ENCODE peak calls at places on chromosomes 2 and 18, in ten cellular contexts. Q is IMR-90, I is foreskin fibroblast, N is GM12865, D is B cell, G is MCF 10A, O is transverse colon, H is BE2C, W is astrocyte, Z is Peyer's patch. K is an unnamed sample.

GRCh38 chr2:17592731-17593409 is 52.4 kb downstream of the VSNL1 start:
- DNase-seq in D (no peak), N (no peak), Q (no peak), W (no peak), G (peak), Z (no peak), H (no peak), O (no peak), I (no peak), K (no peak)

GRCh38 chr2:33223851-33224250 is 252.6 kb upstream of the RASGRP3 start:
- DNase-seq in O (no peak), H (no peak), D (no peak), Z (no peak), W (no peak), N (no peak), Q (no peak), G (no peak), I (no peak), K (no peak)

GRCh38 chr2:224952942-224953657 is 89.2 kb downstream of the DOCK10 start:
- DNase-seq in W (no peak), D (peak), I (no peak), G (no peak), Z (no peak), O (peak), Q (no peak), H (no peak), N (peak), K (no peak)

GRCh38 chr18:45386256-45386655 is 229.0 kb upstream of the SLC14A2 start:
- DNase-seq in G (peak), N (peak), D (no peak), I (no peak), W (no peak), Z (no peak), Q (peak), H (peak), O (peak), K (no peak)

GRCh38 chr2:213455316-213456008 is 171.2 kb downstream of the SPAG16 start:
- DNase-seq in O (no peak), Z (no peak), G (no peak), Q (no peak), I (no peak), W (no peak), H (peak), D (no peak), N (no peak), K (no peak)

GRCh38 chr18:9173770-9174233 is 37.2 kb downstream of the ANKRD12 start:
- DNase-seq in N (peak), D (no peak), W (no peak), H (no peak), G (no peak), O (no peak), Q (no peak), Z (no peak), I (no peak), K (no peak)

GRCh38 chr18:13375302-13376255 is 157.0 kb downstream of the LDLRAD4 start:
- DNase-seq in O (no peak), Z (no peak), Q (peak), G (peak), H (peak), N (peak), W (peak), I (peak), D (no peak), K (no peak)

GRCh38 chr2:33073018-33073417 is 126.3 kb downstream of the LTBP1 start:
- DNase-seq in W (no peak), O (no peak), Q (peak), I (no peak), Z (no peak), G (no peak), H (no peak), N (no peak), D (no peak), K (no peak)

GRCh38 chr2:223524066-223524465 is 78.1 kb downstream of the SCG2 start:
- DNase-seq in D (no peak), H (no peak), Z (no peak), W (no peak), Q (no peak), O (no peak), G (no peak), I (no peak), N (no peak), K (no peak)

GRCh38 chr2:12856934-12857660 is 140.4 kb downstream of the TRIB2 start:
- DNase-seq in H (no peak), I (peak), Z (no peak), O (no peak), D (no peak), G (peak), Q (peak), W (peak), N (peak), K (no peak)

GRCh38 chr2:222751821-222752719 is 80.6 kb downstream of the MOGAT1 start:
- DNase-seq in G (no peak), D (no peak), Z (no peak), O (no peak), Q (no peak), W (no peak), N (no peak), H (no peak), I (no peak), K (no peak)

GRCh38 chr2:75606851-75607798 is 39.5 kb upstream of the MRPL19 start:
- DNase-seq in H (no peak), Z (no peak), N (no peak), D (no peak), G (peak), O (no peak), Q (peak), I (no peak), W (peak), K (no peak)

GRCh38 chr18:12092398-12093229 is 1.0 kb upstream of the ANKRD62 start:
- DNase-seq in G (peak), Q (no peak), W (no peak), I (no peak), D (no peak), O (peak), Z (no peak), N (peak), H (no peak), K (no peak)

GRCh38 chr2:101775092-101775491 is 77.6 kb downstream of the MAP4K4 start:
- DNase-seq in I (no peak), H (no peak), G (no peak), Z (no peak), O (no peak), Q (peak), N (no peak), W (no peak), D (no peak), K (no peak)

GRCh38 chr2:73113634-73113958 is 848 bp upstream of the RAB11FIP5 start:
- DNase-seq in I (no peak), W (peak), D (no peak), G (no peak), N (no peak), Q (no peak), H (no peak), Z (no peak), O (no peak), K (no peak)

GRCh38 chr2:100247256-100248043 is 74.9 kb downstream of the LONRF2 start:
- DNase-seq in H (no peak), I (no peak), O (no peak), N (peak), W (no peak), D (peak), Z (no peak), Q (no peak), G (no peak), K (no peak)

GRCh38 chr18:36046898-36047297 is 20.5 kb downstream of the RPRD1A start:
- DNase-seq in I (no peak), D (no peak), N (no peak), W (no peak), H (no peak), O (no peak), Z (no peak), G (no peak), Q (no peak), K (no peak)

GRCh38 chr2:118981627-118982026 is 39.6 kb downstream of the MARCO start:
- DNase-seq in W (no peak), I (no peak), N (no peak), D (no peak), Z (no peak), H (no peak), O (no peak), G (no peak), Q (no peak), K (no peak)

GRCh38 chr18:74066018-74066417 is 81.6 kb downstream of the FBXO15 start:
- DNase-seq in Q (no peak), Z (no peak), W (no peak), N (no peak), G (no peak), H (no peak), D (no peak), O (no peak), I (no peak), K (no peak)

GRCh38 chr2:111930875-111931274 is 32.5 kb downstream of the MERTK start:
- DNase-seq in N (peak), D (no peak), H (no peak), Q (peak), O (no peak), Z (no peak), W (peak), G (peak), I (peak), K (no peak)

GRCh38 chr18:44922968-44923367 is 242.3 kb downstream of the SETBP1 start:
- DNase-seq in Z (no peak), W (peak), H (no peak), N (no peak), G (no peak), Q (no peak), I (peak), O (no peak), D (no peak), K (no peak)

GRCh38 chr2:12479042-12479601 is 237.6 kb upstream of the TRIB2 start:
- DNase-seq in G (peak), H (no peak), D (no peak), W (peak), N (no peak), Z (no peak), I (no peak), Q (peak), O (no peak), K (no peak)

GRCh38 chr18:49368876-49369440 is 91.5 kb downstream of the DYM start:
- DNase-seq in D (no peak), G (no peak), N (no peak), O (no peak), W (no peak), H (no peak), Q (no peak), I (no peak), Z (no peak), K (no peak)

GRCh38 chr2:135947483-135947882 is 37.9 kb downstream of the DARS1 start:
- DNase-seq in I (no peak), D (no peak), W (no peak), N (no peak), H (no peak), Q (no peak), Z (no peak), G (no peak), O (no peak), K (no peak)

GRCh38 chr2:164847966-164848365 is 6.3 kb upstream of the COBLL1 start:
- DNase-seq in Q (no peak), W (no peak), Z (no peak), D (no peak), H (no peak), G (peak), N (no peak), O (no peak), I (no peak), K (no peak)

GRCh38 chr2:67290451-67290991 is 106.6 kb upstream of the ETAA1 start:
- DNase-seq in O (no peak), Q (peak), Z (no peak), H (no peak), N (no peak), W (peak), D (no peak), I (peak), G (peak), K (no peak)

GRCh38 chr2:53609561-53609960 is 158.0 kb upstream of the CHAC2 start:
- DNase-seq in O (no peak), W (peak), H (no peak), N (no peak), D (no peak), Q (no peak), I (no peak), Z (no peak), G (no peak), K (no peak)

GRCh38 chr2:181072486-181072885 is 92.1 kb downstream of the UBE2E3 start:
- DNase-seq in N (no peak), Q (peak), H (no peak), D (no peak), W (peak), Z (no peak), O (no peak), I (peak), G (peak), K (no peak)

GRCh38 chr18:35525795-35526475 is 28.2 kb upstream of the INO80C start:
- DNase-seq in Q (no peak), O (no peak), Z (no peak), N (no peak), D (no peak), W (no peak), I (no peak), H (no peak), G (no peak), K (no peak)

GRCh38 chr18:63185979-63186378 is 133.6 kb downstream of the BCL2 start:
- DNase-seq in W (no peak), N (no peak), Q (peak), G (no peak), Z (no peak), I (no peak), H (no peak), O (no peak), D (no peak), K (no peak)

GRCh38 chr18:58194028-58194427 is 150.0 kb downstream of the NEDD4L start:
- DNase-seq in O (no peak), D (no peak), Z (no peak), H (peak), I (no peak), G (no peak), W (no peak), N (no peak), Q (no peak), K (no peak)
- TF ChIP-seq CTCF in O (no peak), D (no peak), Z (no peak), H (peak), I (peak), G (peak), W (no peak), N (peak), Q (peak), K (peak)

DNA sequence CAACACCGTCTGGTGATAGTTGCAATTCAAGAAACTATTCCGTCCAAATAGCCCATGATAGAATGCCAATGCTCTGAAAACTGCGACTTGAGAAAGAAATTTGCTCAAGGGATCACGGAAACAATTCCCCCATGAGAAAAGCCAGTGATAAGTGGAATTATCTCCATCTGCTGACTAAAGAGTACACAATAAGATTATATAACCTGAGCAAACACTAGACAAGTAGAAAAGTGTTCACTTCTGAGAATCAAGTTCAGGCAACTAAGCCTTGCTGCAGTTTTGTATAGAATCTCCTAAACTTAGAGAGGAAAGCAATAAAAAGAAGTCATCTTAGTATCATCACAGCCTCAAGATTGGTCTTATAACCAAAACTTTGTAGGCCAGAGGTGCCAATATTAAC is 336.3 kb upstream of the NRXN1 start:
- DNase-seq in G (no peak), W (no peak), I (no peak), D (no peak), O (no peak), H (no peak), N (no peak), Z (no peak), Q (no peak), K (no peak)
- TF ChIP-seq CTCF in G (no peak), W (no peak), I (no peak), D (no peak), O (no peak), H (no peak), N (no peak), Z (no peak), Q (no peak), K (no peak)

GRCh38 chr18:76377359-76377756 is 117.7 kb downstream of the ZNF516 start:
- DNase-seq in I (no peak), Z (no peak), G (no peak), D (no peak), O (no peak), H (no peak), N (no peak), Q (no peak), W (no peak), K (no peak)

GRCh38 chr18:76374330-76375281 is 120.4 kb downstream of the ZNF516 start:
- DNase-seq in N (peak), W (no peak), G (no peak), D (no peak), Z (no peak), O (no peak), H (no peak), I (no peak), Q (no peak), K (no peak)

GRCh38 chr18:76376225-76376624 is 118.8 kb downstream of the ZNF516 start:
- DNase-seq in N (no peak), D (no peak), G (no peak), H (no peak), Z (no peak), Q (peak), W (no peak), I (no peak), O (no peak), K (no peak)

GRCh38 chr18:76378526-76379215 is 116.4 kb downstream of the ZNF516 start:
- DNase-seq in H (no peak), O (no peak), I (no peak), D (no peak), Z (no peak), G (no peak), Q (no peak), W (no peak), N (no peak), K (no peak)

GRCh38 chr18:76376668-76377358 is 118.2 kb downstream of the ZNF516 start:
- DNase-seq in W (no peak), H (no peak), G (no peak), D (no peak), O (no peak), N (no peak), Z (no peak), Q (no peak), I (no peak), K (no peak)
- TF ChIP-seq CTCF in W (no peak), H (no peak), G (no peak), D (no peak), O (no peak), N (no peak), Z (no peak), Q (no peak), I (no peak), K (no peak)

DNA sequence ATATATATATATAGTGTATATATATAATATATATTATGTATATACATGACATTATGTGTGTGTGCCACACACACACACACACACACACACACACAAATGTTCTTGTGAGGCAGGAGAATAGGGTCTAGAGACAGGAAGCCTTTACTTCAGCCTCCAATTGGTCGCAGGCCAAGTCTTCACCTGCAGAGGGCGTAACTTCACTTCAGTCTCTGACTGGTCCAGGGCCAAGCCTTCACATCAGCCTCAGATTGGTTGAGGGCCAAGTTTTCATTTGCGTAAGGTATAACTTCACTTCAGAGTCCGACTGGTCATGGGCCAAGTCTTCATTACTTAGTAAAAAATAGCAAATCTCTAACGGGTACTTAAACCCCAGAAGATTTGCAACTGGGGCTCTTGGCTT is 13.2 kb upstream of the SS18 start:
- DNase-seq in D (no peak), G (peak), O (peak), I (no peak), Z (no peak), H (peak), Q (no peak), N (peak), W (no peak), K (no peak)
- TF ChIP-seq CTCF in D (no peak), G (no peak), O (no peak), I (no peak), Z (no peak), H (peak), Q (no peak), N (peak), W (no peak), K (peak)

DNA sequence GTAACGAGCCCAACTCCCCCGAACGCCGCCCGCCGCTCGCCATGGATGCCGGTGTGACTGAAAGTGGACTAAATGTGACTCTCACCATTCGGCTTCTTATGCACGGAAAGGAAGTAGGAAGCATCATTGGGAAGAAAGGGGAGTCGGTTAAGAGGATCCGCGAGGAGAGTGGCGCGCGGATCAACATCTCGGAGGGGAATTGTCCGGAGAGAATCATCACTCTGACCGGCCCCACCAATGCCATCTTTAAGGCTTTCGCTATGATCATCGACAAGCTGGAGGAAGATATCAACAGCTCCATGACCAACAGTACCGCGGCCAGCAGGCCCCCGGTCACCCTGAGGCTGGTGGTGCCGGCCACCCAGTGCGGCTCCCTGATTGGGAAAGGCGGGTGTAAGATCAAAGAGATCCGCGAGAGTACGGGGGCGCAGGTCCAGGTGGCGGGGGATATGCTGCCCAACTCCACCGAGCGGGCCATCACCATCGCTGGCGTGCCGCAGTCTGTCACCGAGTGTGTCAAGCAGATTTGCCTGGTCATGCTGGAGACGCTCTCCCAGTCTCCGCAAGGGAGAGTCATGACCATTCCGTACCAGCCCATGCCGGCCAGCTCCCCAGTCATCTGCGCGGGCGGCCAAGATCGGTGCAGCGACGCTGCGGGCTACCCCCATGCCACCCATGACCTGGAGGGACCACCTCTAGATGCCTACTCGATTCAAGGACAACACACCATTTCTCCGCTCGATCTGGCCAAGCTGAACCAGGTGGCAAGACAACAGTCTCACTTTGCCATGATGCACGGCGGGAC is 628 bp downstream of the PCBP1 start:
- DNase-seq in H (peak), O (peak), N (peak), I (peak), D (no peak), G (peak), W (no peak), Q (peak), Z (peak), K (peak)
- TF ChIP-seq CTCF in H (no peak), O (peak), N (no peak), I (no peak), D (no peak), G (no peak), W (no peak), Q (peak), Z (no peak), K (peak)

GRCh38 chr2:237027712-237028029 is 58.0 kb upstream of the COPS8 start:
- DNase-seq in G (no peak), D (no peak), Q (no peak), W (no peak), I (no peak), N (no peak), Z (no peak), H (no peak), O (no peak), K (no peak)
- TF ChIP-seq CTCF in G (no peak), D (no peak), Q (no peak), W (no peak), I (no peak), N (no peak), Z (no peak), H (no peak), O (no peak), K (peak)

DNA sequence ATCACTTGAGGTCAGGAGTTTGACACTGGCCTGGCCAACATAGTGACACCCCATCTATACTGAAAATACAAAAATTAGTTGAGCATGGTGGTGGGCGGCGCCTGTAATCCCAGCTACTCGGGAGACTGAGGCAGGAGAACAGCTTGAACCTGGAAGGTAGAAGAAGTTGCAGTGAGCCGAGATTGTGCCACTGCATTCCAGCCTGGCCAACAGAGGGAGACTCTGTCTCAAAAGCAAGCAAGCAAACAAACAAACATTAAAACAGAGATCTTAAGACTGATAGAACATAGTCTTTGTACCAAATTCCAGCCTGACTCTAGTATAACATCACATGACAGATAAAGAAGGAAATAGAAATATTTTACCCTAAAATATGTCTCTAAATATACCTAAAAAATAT is 168.1 kb downstream of the PTPRM start:
- DNase-seq in I (no peak), Z (no peak), Q (no peak), O (no peak), W (no peak), G (peak), D (no peak), N (no peak), H (no peak), K (no peak)
- TF ChIP-seq CTCF in I (peak), Z (peak), Q (no peak), O (no peak), W (no peak), G (peak), D (no peak), N (no peak), H (no peak), K (peak)